ENCODE peak calls at places on chromosome 10, in nine cellular contexts. C is PC-9; F is osteoblast; M is epithelial cell of esophagus; L is colonic mucosa; H is esophagus squamous epithelium; O is IMR-90; G is CD8-positive, alpha-beta T cell; R is AG04449. X is an unnamed sample.

GRCh38 chr10:73946253-73947145 is 35.6 kb downstream of the PLAU start:
- DNase-seq in C (no peak), F (peak), M (no peak), L (no peak), H (no peak), O (no peak), G (no peak), R (no peak), X (no peak)

GRCh38 chr10:33212061-33212748 is 122.3 kb downstream of the NRP1 start:
- DNase-seq in C (no peak), F (no peak), M (peak), L (no peak), H (no peak), O (peak), G (no peak), R (no peak), X (peak)

GRCh38 chr10:13099144-13099665 is 758 bp upstream of the OPTN start:
- DNase-seq in C (peak), F (peak), M (peak), L (peak), H (no peak), O (peak), G (peak), R (no peak), X (peak)

GRCh38 chr10:1155791-1156615 is 99.8 kb downstream of the WDR37 start:
- DNase-seq in C (no peak), F (peak), M (no peak), L (peak), H (no peak), O (no peak), G (no peak), R (no peak), X (no peak)

GRCh38 chr10:113665806-113666354 is 2.0 kb upstream of the NRAP start:
- DNase-seq in C (peak), F (no peak), M (peak), L (no peak), H (no peak), O (peak), G (no peak), R (peak), X (peak)

GRCh38 chr10:80392250-80392649 is 16.1 kb upstream of the PRXL2A start:
- DNase-seq in C (no peak), F (no peak), M (peak), L (no peak), H (no peak), O (no peak), G (no peak), R (no peak), X (no peak)

GRCh38 chr10:29465384-29465783 is 169.4 kb downstream of the SVIL start:
- DNase-seq in C (no peak), F (no peak), M (no peak), L (no peak), H (no peak), O (no peak), G (no peak), R (no peak), X (no peak)

GRCh38 chr10:78629773-78630172 is 439.0 kb upstream of the ZMIZ1 start:
- DNase-seq in C (no peak), F (no peak), M (no peak), L (no peak), H (no peak), O (no peak), G (no peak), R (no peak), X (no peak)

GRCh38 chr10:50322075-50322474 is 70.8 kb upstream of the ASAH2 start:
- DNase-seq in C (no peak), F (peak), M (peak), L (no peak), H (no peak), O (peak), G (no peak), R (no peak), X (peak)

GRCh38 chr10:16518822-16519221 is 2.9 kb downstream of the C1QL3 start:
- DNase-seq in C (no peak), F (peak), M (no peak), L (no peak), H (no peak), O (no peak), G (no peak), R (no peak), X (peak)
- TF ChIP-seq CTCF in C (peak), F (peak), M (peak), L (no peak), H (no peak), O (peak), G (no peak), R (no peak), X (peak)

GRCh38 chr10:34647157-34647556 is 167.9 kb downstream of the PARD3 start:
- DNase-seq in C (no peak), F (no peak), M (no peak), L (no peak), H (no peak), O (no peak), G (no peak), R (no peak), X (no peak)
- H3K4me3 ChIP-seq in C (no peak), F (no peak), M (no peak), L (no peak), H (no peak), O (no peak), G (no peak), R (no peak), X (no peak)

GRCh38 chr10:20858292-20859124 is 38.6 kb downstream of the NEBL start:
- DNase-seq in C (no peak), F (peak), M (peak), L (no peak), H (no peak), O (peak), G (no peak), R (no peak), X (peak)
- TF ChIP-seq CTCF in C (peak), F (peak), M (peak), L (no peak), H (peak), O (peak), G (no peak), R (no peak), X (peak)

DNA sequence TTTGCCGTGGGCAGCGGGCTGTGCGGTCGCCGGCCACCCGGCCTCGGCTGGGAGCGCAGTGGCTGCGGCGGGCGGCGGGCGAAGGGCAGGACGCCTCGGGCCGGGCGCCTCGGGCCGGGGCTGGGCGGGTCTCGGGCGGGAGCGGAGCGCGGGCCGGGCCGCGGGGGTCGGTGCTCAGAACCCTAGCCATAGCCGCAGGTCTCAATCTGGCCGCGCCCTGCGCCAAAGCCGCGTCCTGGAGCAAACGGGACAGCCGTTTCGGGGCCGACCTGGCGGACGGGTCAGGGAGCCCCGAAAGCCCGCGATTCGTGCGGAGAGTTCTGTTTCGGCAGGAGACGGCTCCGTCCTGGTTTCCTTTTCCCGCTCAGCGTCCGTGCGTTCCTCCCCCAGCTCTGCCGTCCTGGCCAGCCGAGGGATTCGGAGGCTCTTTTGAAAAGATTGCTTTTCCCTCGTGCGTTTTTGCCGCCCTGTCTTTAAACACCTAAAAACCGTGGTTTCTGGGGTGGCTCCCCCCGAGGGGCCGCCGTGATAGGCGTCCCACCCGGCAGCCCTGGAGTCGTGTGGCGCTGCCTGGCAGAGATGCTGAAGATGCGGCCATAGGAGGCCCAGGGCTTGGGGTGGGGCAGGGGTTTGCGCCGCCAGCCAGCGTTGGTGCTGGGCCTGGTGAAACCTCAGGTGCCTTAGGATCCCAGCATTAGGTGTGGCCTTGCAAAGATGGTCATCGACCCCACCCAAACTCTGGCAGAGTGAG is 727 bp downstream of the RET start:
- DNase-seq in C (no peak), F (peak), M (peak), L (no peak), H (no peak), O (no peak), G (no peak), R (no peak), X (no peak)
- H3K4me3 ChIP-seq in C (no peak), F (no peak), M (peak), L (peak), H (peak), O (no peak), G (no peak), R (peak), X (peak)

GRCh38 chr10:97540669-97541500 is 31.7 kb upstream of the ANKRD2 start:
- DNase-seq in C (no peak), F (peak), M (no peak), L (no peak), H (no peak), O (no peak), G (no peak), R (no peak), X (peak)
- TF ChIP-seq CTCF in C (no peak), F (no peak), M (no peak), L (no peak), H (no peak), O (peak), G (no peak), R (no peak), X (peak)

GRCh38 chr10:100561005-100561404 is 25.3 kb downstream of the HIF1AN start:
- DNase-seq in C (no peak), F (no peak), M (no peak), L (no peak), H (no peak), O (no peak), G (no peak), R (no peak), X (no peak)

GRCh38 chr10:100560248-100560647 is 24.5 kb downstream of the HIF1AN start:
- DNase-seq in C (no peak), F (no peak), M (no peak), L (no peak), H (no peak), O (no peak), G (no peak), R (no peak), X (no peak)

GRCh38 chr10:100565206-100565985 is 29.7 kb downstream of the HIF1AN start:
- DNase-seq in C (no peak), F (no peak), M (no peak), L (no peak), H (no peak), O (no peak), G (no peak), R (no peak), X (no peak)

GRCh38 chr10:100562008-100562672 is 26.4 kb downstream of the HIF1AN start:
- DNase-seq in C (peak), F (peak), M (peak), L (peak), H (no peak), O (peak), G (peak), R (no peak), X (peak)

GRCh38 chr10:100562806-100563293 is 27.1 kb downstream of the HIF1AN start:
- DNase-seq in C (peak), F (peak), M (peak), L (no peak), H (no peak), O (peak), G (no peak), R (no peak), X (peak)
- H3K4me3 ChIP-seq in C (no peak), F (peak), M (no peak), L (no peak), H (no peak), O (no peak), G (peak), R (no peak), X (no peak)

X was measured in cardiac fibroblast.